ENCODE peak calls at places on chromosomes 12 and 14, in eight cellular contexts. One of them, this sample, is unnamed.
A peak's percentile ranks its signal among the peaks of the same experiment; 100 is the strongest.

GRCh38 chr12:112978163-112979081 is at the start of gene OAS2:
- DNase-seq in brain microvascular endothelial cell: peak; percentile 48
- DNase-seq in tibial artery: peak; percentile 78
- DNase-seq in HFF-Myc: peak; percentile 15
- DNase-seq in astrocyte of the spinal cord: peak; percentile 48
- DNase-seq in BJ: peak; percentile 50
- DNase-seq in bronchial epithelial cell: peak; percentile 31
- DNase-seq in mucosa of descending colon: peak; percentile 68
- DNase-seq in this sample: no peak

GRCh38 chr12:71032933-71033332 is 112.4 kb upstream of the PTPRR start:
- DNase-seq in bronchial epithelial cell: no peak
- DNase-seq in tibial artery: no peak
- DNase-seq in HFF-Myc: no peak
- DNase-seq in brain microvascular endothelial cell: no peak
- DNase-seq in mucosa of descending colon: no peak
- DNase-seq in BJ: no peak
- DNase-seq in astrocyte of the spinal cord: no peak
- DNase-seq in this sample: no peak

GRCh38 chr14:26828741-26829140 is 230.9 kb upstream of the NOVA1 start:
- DNase-seq in tibial artery: no peak
- DNase-seq in bronchial epithelial cell: no peak
- DNase-seq in BJ: no peak
- DNase-seq in HFF-Myc: no peak
- DNase-seq in brain microvascular endothelial cell: no peak
- DNase-seq in astrocyte of the spinal cord: no peak
- DNase-seq in mucosa of descending colon: no peak
- DNase-seq in this sample: no peak

GRCh38 chr12:49126852-49127763 is 4.1 kb downstream of the TUBA1B start:
- DNase-seq in astrocyte of the spinal cord: no peak
- DNase-seq in mucosa of descending colon: no peak
- DNase-seq in HFF-Myc: no peak
- DNase-seq in bronchial epithelial cell: no peak
- DNase-seq in tibial artery: no peak
- DNase-seq in BJ: no peak
- DNase-seq in brain microvascular endothelial cell: no peak
- DNase-seq in this sample: no peak

GRCh38 chr14:102804858-102805257 is 27.6 kb downstream of the TRAF3 start:
- DNase-seq in brain microvascular endothelial cell: no peak
- DNase-seq in BJ: no peak
- DNase-seq in HFF-Myc: no peak
- DNase-seq in astrocyte of the spinal cord: no peak
- DNase-seq in tibial artery: no peak
- DNase-seq in mucosa of descending colon: no peak
- DNase-seq in bronchial epithelial cell: no peak
- DNase-seq in this sample: no peak

GRCh38 chr12:121205491-121205890 is 4.4 kb upstream of the P2RX4 start:
- DNase-seq in brain microvascular endothelial cell: no peak
- DNase-seq in BJ: no peak
- DNase-seq in HFF-Myc: no peak
- DNase-seq in astrocyte of the spinal cord: no peak
- DNase-seq in mucosa of descending colon: no peak
- DNase-seq in bronchial epithelial cell: no peak
- DNase-seq in tibial artery: no peak
- DNase-seq in this sample: no peak

GRCh38 chr12:123441523-123442164 is 5.2 kb upstream of the RILPL2 start:
- DNase-seq in HFF-Myc: no peak
- DNase-seq in bronchial epithelial cell: no peak
- DNase-seq in BJ: no peak
- DNase-seq in brain microvascular endothelial cell: no peak
- DNase-seq in astrocyte of the spinal cord: no peak
- DNase-seq in tibial artery: no peak
- DNase-seq in mucosa of descending colon: no peak
- DNase-seq in this sample: no peak

GRCh38 chr14:69270795-69271708 is 11.1 kb downstream of the GALNT16 start:
- DNase-seq in BJ: no peak
- DNase-seq in astrocyte of the spinal cord: peak; percentile 42
- DNase-seq in mucosa of descending colon: no peak
- DNase-seq in HFF-Myc: no peak
- DNase-seq in tibial artery: no peak
- DNase-seq in bronchial epithelial cell: no peak
- DNase-seq in brain microvascular endothelial cell: peak; percentile 15
- DNase-seq in this sample: peak; percentile 39

GRCh38 chr12:112937741-112938719 is at the start of gene OAS3:
- DNase-seq in brain microvascular endothelial cell: peak; percentile 54
- DNase-seq in tibial artery: peak; percentile 88
- DNase-seq in mucosa of descending colon: peak; percentile 94
- DNase-seq in bronchial epithelial cell: peak; percentile 38
- DNase-seq in astrocyte of the spinal cord: peak; percentile 74
- DNase-seq in HFF-Myc: peak; percentile 55
- DNase-seq in BJ: peak; percentile 28
- DNase-seq in this sample: peak; percentile 8

GRCh38 chr14:68941820-68942219 is 37.3 kb downstream of the ACTN1 start:
- DNase-seq in brain microvascular endothelial cell: peak; percentile 97
- DNase-seq in HFF-Myc: no peak
- DNase-seq in BJ: peak; percentile 84
- DNase-seq in bronchial epithelial cell: peak; percentile 96
- DNase-seq in astrocyte of the spinal cord: peak; percentile 93
- DNase-seq in mucosa of descending colon: no peak
- DNase-seq in tibial artery: peak; percentile 62
- DNase-seq in this sample: peak; percentile 88

GRCh38 chr12:50842637-50843493 is at the start of gene TMPRSS12:
- DNase-seq in astrocyte of the spinal cord: no peak
- DNase-seq in HFF-Myc: no peak
- DNase-seq in BJ: no peak
- DNase-seq in brain microvascular endothelial cell: no peak
- DNase-seq in tibial artery: no peak
- DNase-seq in bronchial epithelial cell: peak; percentile 13
- DNase-seq in mucosa of descending colon: no peak
- DNase-seq in this sample: no peak

DNA sequence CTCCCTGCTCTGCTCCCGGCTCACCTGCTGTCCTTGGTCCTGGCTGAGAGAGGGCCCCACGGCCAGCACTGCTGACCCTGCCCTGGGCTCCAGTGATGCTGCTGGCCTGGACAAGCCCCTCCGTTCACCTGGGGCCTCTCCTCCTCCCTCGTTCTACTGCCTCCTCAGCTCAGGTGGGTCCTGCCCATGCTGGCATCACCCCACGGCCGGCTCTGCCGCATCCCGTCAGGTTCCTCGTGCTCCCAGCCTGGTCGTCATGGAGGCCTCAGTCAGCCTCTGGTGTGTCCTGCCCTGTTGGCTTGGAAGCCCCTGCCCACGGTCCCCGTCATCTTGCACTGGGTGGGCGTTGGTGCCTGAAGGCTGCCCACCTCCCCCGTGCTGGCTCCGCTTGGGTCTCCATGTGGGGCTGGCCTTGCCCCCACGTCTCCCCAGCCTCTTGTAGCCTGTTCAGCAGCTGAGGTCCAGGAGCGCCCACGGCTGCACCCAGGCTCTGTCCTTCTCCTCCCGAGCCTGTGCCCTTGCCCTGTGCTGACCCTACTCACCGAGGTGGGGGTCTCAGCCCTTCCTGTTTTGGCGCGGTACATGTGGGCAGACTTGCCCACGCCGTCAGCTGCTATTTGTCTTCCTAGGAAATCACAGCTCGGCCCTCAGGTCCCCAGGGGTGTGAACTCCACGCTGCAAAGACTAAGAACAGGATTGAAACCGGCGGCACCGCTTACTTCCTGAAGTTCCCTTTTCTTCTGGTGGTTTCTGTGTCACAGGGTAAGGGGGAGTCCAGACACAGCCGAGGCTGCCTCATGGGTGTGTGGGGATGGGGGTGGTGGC is 121.6 kb downstream of the TMEM121 start:
- DNase-seq in astrocyte of the spinal cord: no peak
- DNase-seq in HFF-Myc: no peak
- DNase-seq in BJ: no peak
- DNase-seq in bronchial epithelial cell: no peak
- DNase-seq in mucosa of descending colon: peak; percentile 38
- DNase-seq in brain microvascular endothelial cell: no peak
- DNase-seq in tibial artery: no peak
- DNase-seq in this sample: no peak
- TF ChIP-seq CTCF in astrocyte of the spinal cord: no peak
- TF ChIP-seq CTCF in HFF-Myc: no peak
- TF ChIP-seq CTCF in BJ: no peak
- TF ChIP-seq CTCF in bronchial epithelial cell: no peak
- TF ChIP-seq CTCF in mucosa of descending colon: no peak
- TF ChIP-seq CTCF in brain microvascular endothelial cell: no peak
- TF ChIP-seq CTCF in tibial artery: no peak
- TF ChIP-seq CTCF in this sample: no peak

DNA sequence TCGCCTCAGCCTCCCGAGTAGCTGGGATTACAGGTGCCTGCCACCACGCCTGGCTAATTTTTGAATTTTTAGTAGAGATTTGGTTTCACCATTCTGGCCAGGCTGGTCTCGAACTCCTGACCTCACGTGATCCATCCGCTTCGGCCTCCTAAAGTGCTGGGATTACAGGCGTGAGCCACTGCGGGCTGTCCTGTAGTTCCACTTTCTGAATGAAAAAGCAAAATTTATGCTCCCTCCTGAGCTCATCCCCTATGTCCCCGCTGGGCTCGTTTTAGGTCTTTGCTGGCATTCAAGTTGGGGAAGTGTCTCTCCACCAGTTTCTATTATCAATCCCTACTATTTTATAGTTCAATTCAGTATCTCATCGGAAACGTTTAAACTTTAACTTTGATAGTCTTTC is 11.7 kb upstream of the DNAL1 start:
- DNase-seq in tibial artery: no peak
- DNase-seq in BJ: no peak
- DNase-seq in mucosa of descending colon: no peak
- DNase-seq in HFF-Myc: no peak
- DNase-seq in brain microvascular endothelial cell: no peak
- DNase-seq in bronchial epithelial cell: no peak
- DNase-seq in astrocyte of the spinal cord: no peak
- DNase-seq in this sample: no peak
- H3K4me3 ChIP-seq in tibial artery: peak overlapping the region; percentile 78
- H3K4me3 ChIP-seq in BJ: no peak overlapping the region
- H3K4me3 ChIP-seq in mucosa of descending colon: no peak overlapping the region
- H3K4me3 ChIP-seq in HFF-Myc: no peak overlapping the region
- H3K4me3 ChIP-seq in brain microvascular endothelial cell: no peak overlapping the region
- H3K4me3 ChIP-seq in bronchial epithelial cell: no peak overlapping the region
- H3K4me3 ChIP-seq in astrocyte of the spinal cord: no peak overlapping the region
- H3K4me3 ChIP-seq in this sample: no peak overlapping the region

DNA sequence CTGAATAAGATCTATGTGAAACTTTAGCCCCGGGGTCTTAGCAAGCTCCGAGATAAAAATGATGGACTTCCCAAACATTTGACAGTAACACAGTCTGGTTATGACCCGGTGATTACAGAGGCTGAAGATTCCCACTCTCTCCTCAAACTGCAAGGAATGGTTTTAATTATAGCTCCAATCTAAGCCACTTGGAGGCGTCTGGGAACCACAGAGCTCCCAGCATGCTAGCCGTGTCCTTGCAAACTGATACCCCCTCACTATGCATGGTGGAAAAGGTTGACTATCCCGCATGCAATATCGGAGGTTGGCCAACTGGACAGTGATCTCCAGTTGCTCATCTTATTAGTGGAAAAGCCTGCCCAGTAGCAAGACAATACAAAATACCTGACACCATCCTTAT is 76.5 kb upstream of the GRIN2B start:
- DNase-seq in bronchial epithelial cell: no peak
- DNase-seq in HFF-Myc: no peak
- DNase-seq in astrocyte of the spinal cord: no peak
- DNase-seq in brain microvascular endothelial cell: no peak
- DNase-seq in tibial artery: no peak
- DNase-seq in BJ: no peak
- DNase-seq in mucosa of descending colon: no peak
- DNase-seq in this sample: no peak
- TF ChIP-seq CTCF in bronchial epithelial cell: no peak
- TF ChIP-seq CTCF in HFF-Myc: no peak
- TF ChIP-seq CTCF in astrocyte of the spinal cord: no peak
- TF ChIP-seq CTCF in brain microvascular endothelial cell: no peak
- TF ChIP-seq CTCF in tibial artery: no peak
- TF ChIP-seq CTCF in BJ: no peak
- TF ChIP-seq CTCF in mucosa of descending colon: no peak
- TF ChIP-seq CTCF in this sample: no peak

GRCh38 chr12:69062838-69063237 is 129.9 kb upstream of the CPM start:
- DNase-seq in tibial artery: no peak
- DNase-seq in HFF-Myc: no peak
- DNase-seq in mucosa of descending colon: no peak
- DNase-seq in bronchial epithelial cell: no peak
- DNase-seq in BJ: no peak
- DNase-seq in brain microvascular endothelial cell: no peak
- DNase-seq in astrocyte of the spinal cord: no peak
- DNase-seq in this sample: no peak
- H3K4me3 ChIP-seq in tibial artery: no peak overlapping the region
- H3K4me3 ChIP-seq in HFF-Myc: no peak overlapping the region
- H3K4me3 ChIP-seq in mucosa of descending colon: no peak overlapping the region
- H3K4me3 ChIP-seq in bronchial epithelial cell: no peak overlapping the region
- H3K4me3 ChIP-seq in BJ: no peak overlapping the region
- H3K4me3 ChIP-seq in brain microvascular endothelial cell: no peak overlapping the region
- H3K4me3 ChIP-seq in astrocyte of the spinal cord: no peak overlapping the region
- H3K4me3 ChIP-seq in this sample: no peak overlapping the region

DNA sequence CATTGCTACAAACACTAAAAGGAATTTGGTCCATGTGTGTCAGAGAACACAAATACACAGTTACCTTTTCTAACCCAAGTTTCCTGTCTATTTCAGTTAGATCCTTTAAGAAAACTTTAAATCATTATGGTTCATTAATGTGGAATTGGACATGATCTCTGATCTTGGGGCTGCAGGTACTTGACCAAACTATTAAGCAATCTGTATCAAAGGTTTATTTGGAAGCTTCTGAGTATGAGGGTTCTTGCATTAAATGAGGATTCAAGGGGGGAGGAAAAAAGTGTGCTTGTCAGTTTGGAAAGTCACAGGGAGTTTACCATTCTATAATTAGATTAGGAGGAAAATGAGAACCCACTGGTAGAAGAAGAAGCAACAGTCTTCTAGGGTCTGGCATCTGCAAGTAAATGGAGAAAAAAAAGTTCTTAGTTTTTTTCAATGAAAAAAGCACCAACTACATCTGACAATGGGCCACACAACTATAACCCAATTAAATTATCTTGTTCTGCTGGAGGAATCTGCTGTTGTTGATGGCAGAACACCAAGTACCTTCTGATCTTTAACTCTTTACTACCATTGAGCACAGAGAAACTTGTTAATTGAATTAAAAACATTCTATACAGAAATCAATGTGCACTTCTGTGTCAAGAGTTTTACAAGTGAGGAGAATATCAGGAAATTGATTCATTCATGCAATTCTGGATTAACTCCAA is 17.5 kb downstream of the GTSF1 start:
- DNase-seq in HFF-Myc: no peak
- DNase-seq in brain microvascular endothelial cell: no peak
- DNase-seq in astrocyte of the spinal cord: no peak
- DNase-seq in bronchial epithelial cell: no peak
- DNase-seq in BJ: no peak
- DNase-seq in tibial artery: no peak
- DNase-seq in mucosa of descending colon: no peak
- DNase-seq in this sample: no peak
- TF ChIP-seq CTCF in HFF-Myc: no peak
- TF ChIP-seq CTCF in brain microvascular endothelial cell: no peak
- TF ChIP-seq CTCF in astrocyte of the spinal cord: no peak
- TF ChIP-seq CTCF in bronchial epithelial cell: no peak
- TF ChIP-seq CTCF in BJ: no peak
- TF ChIP-seq CTCF in tibial artery: no peak
- TF ChIP-seq CTCF in mucosa of descending colon: no peak
- TF ChIP-seq CTCF in this sample: no peak

This sample was measured in retinal pigment epithelial cell.